ENCODE peak calls at places on chromosome 6, in six cellular contexts. N, L, V, A, G and C are unnamed samples.

GRCh38 chr6:30821862-30822784 is 62.2 kb upstream of the DDR1 start:
- DNase-seq in N (no peak), L (no peak), V (peak; percentile 75), A (no peak), G (peak; percentile 23), C (no peak)

GRCh38 chr6:28282923-28283322 is 1.6 kb downstream of the PGBD1 start:
- DNase-seq in N (no peak), L (no peak), V (no peak), A (no peak), G (no peak), C (no peak)

GRCh38 chr6:68160348-68160747 is 474.7 kb upstream of the ADGRB3 start:
- DNase-seq in N (no peak), L (no peak), V (no peak), A (no peak), G (no peak), C (no peak)

GRCh38 chr6:75775219-75775618 is 26.2 kb downstream of the MYO6 start:
- DNase-seq in N (no peak), L (no peak), V (no peak), A (no peak), G (no peak), C (no peak)

GRCh38 chr6:19697744-19698290 is 139.4 kb upstream of the ID4 start:
- DNase-seq in N (no peak), L (no peak), V (no peak), A (peak; percentile 87), G (no peak), C (no peak)

GRCh38 chr6:46491789-46492547 is 719 bp upstream of the RCAN2 start:
- DNase-seq in N (no peak), L (peak; percentile 84), V (peak; percentile 10), A (no peak), G (peak; percentile 65), C (no peak)

GRCh38 chr6:27414996-27415395 is 26.4 kb downstream of the ZNF391 start:
- DNase-seq in N (no peak), L (no peak), V (no peak), A (no peak), G (no peak), C (no peak)

GRCh38 chr6:127864701-127865100 is 36.2 kb downstream of the THEMIS start:
- DNase-seq in N (no peak), L (no peak), V (no peak), A (no peak), G (no peak), C (no peak)

GRCh38 chr6:168232046-168232445 is 87.5 kb downstream of the DACT2 start:
- DNase-seq in N (no peak), L (no peak), V (no peak), A (no peak), G (no peak), C (no peak)

GRCh38 chr6:43766964-43767461 is 3.0 kb upstream of the VEGFA start:
- DNase-seq in N (no peak), L (no peak), V (no peak), A (no peak), G (peak; percentile 28), C (no peak)

GRCh38 chr6:13395272-13396237 is 67.2 kb upstream of the TBC1D7 start:
- DNase-seq in N (no peak), L (peak; percentile 79), V (peak; percentile 100), A (peak; percentile 64), G (peak; percentile 88), C (peak; percentile 58)

GRCh38 chr6:26311385-26312095 is 53.5 kb upstream of the BTN3A2 start:
- DNase-seq in N (no peak), L (no peak), V (peak; percentile 81), A (no peak), G (peak; percentile 47), C (no peak)

GRCh38 chr6:484086-484728 is 92.7 kb downstream of the IRF4 start:
- DNase-seq in N (no peak), L (no peak), V (no peak), A (no peak), G (no peak), C (no peak)

GRCh38 chr6:110414669-110415296 is 592 bp downstream of the DDO start:
- DNase-seq in N (no peak), L (no peak), V (no peak), A (no peak), G (no peak), C (no peak)

GRCh38 chr6:163583558-163583957 is 169.0 kb downstream of the QKI start:
- DNase-seq in N (no peak), L (no peak), V (no peak), A (no peak), G (no peak), C (no peak)

GRCh38 chr6:151647871-151648639 is 154.2 kb downstream of the CCDC170 start:
- DNase-seq in N (no peak), L (no peak), V (peak; percentile 11), A (no peak), G (no peak), C (no peak)

GRCh38 chr6:106830930-106831329 is 143.6 kb downstream of the CD24 start:
- DNase-seq in N (no peak), L (no peak), V (no peak), A (no peak), G (no peak), C (no peak)

GRCh38 chr6:138970856-138971425 is 17.1 kb downstream of the REPS1 start:
- DNase-seq in N (no peak), L (no peak), V (peak; percentile 85), A (peak; percentile 52), G (no peak), C (peak; percentile 15)

GRCh38 chr6:13892007-13892640 is 32.6 kb upstream of the RNF182 start:
- DNase-seq in N (no peak), L (no peak), V (no peak), A (no peak), G (no peak), C (no peak)

GRCh38 chr6:109187399-109188114 is 92.2 kb downstream of the CEP57L1 start:
- DNase-seq in N (no peak), L (peak; percentile 70), V (peak; percentile 44), A (peak; percentile 12), G (peak; percentile 68), C (no peak)

GRCh38 chr6:835476-836160 is 142.7 kb upstream of the EXOC2 start:
- DNase-seq in N (no peak), L (no peak), V (no peak), A (no peak), G (no peak), C (no peak)

GRCh38 chr6:25270559-25270958 is 8.6 kb upstream of the CARMIL1 start:
- DNase-seq in N (no peak), L (no peak), V (no peak), A (no peak), G (no peak), C (no peak)

GRCh38 chr6:16832721-16833120 is 71.5 kb upstream of the ATXN1 start:
- DNase-seq in N (no peak), L (no peak), V (no peak), A (no peak), G (no peak), C (no peak)

GRCh38 chr6:16839780-16840179 is 78.5 kb upstream of the ATXN1 start:
- DNase-seq in N (no peak), L (no peak), V (no peak), A (no peak), G (no peak), C (no peak)

GRCh38 chr6:16840291-16840690 is 79.0 kb upstream of the ATXN1 start:
- DNase-seq in N (no peak), L (no peak), V (no peak), A (no peak), G (no peak), C (no peak)

GRCh38 chr6:16837217-16837972 is 76.1 kb upstream of the ATXN1 start:
- DNase-seq in N (no peak), L (no peak), V (no peak), A (no peak), G (no peak), C (no peak)

GRCh38 chr6:16836186-16836981 is 75.1 kb upstream of the ATXN1 start:
- DNase-seq in N (no peak), L (no peak), V (no peak), A (no peak), G (no peak), C (no peak)
- H3K4me3 ChIP-seq in N (no peak overlapping the region), L (no peak overlapping the region), V (no peak overlapping the region), A (no peak overlapping the region), G (no peak overlapping the region), C (peak overlapping the region; percentile 60)

DNA sequence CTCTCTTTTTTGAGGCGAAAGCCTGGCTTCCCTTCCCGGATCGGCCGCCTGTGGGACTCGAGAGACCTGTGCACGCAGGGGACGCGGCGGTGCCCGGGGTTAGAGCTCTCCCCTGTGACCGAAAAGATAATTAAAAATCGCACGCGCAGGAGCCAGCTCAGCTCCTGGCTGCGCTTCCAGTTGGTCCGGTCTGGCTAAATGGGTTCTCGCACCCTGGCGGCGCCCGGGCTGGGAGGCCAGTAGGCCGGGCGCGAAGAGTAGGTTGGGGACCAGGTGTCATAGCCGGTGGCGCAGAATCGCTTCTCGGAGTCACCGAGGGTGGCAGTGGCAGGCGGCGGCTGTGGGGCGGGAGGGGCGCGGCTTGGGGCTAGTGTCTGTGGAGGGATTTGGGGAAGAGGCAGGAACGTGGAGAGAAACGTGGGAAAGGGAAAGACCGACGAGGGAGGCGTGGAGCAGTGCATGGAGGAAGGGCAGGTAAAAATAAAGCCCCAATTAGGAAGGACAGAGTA is 41.9 kb upstream of the SUPT3H start:
- DNase-seq in N (peak; percentile 16), L (peak; percentile 80), V (peak; percentile 22), A (no peak), G (peak; percentile 41), C (no peak)
- TF ChIP-seq CTCF in N (peak; percentile 17), L (no peak), V (peak; percentile 20), A (no peak), G (no peak), C (no peak)

DNA sequence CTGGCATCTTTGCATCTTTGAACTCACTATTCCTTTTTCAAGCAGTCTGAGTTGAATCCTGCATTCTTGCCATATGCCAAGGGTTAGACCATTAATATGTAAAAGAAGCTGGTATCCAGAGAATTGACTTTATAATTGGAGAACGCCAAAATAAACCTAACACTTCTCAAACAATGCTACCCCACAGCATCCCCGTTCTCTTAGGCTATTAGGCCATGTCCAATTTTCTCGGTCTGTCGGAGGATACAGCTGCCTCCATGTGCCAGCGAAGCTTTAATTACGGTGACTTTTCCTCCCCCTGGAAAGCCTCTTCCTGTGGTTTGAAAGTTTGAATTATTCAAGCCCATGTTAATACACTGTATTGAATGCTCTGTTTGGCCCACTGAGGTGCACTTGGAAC is 60.6 kb downstream of the HS3ST5 start:
- DNase-seq in N (no peak), L (no peak), V (no peak), A (peak; percentile 9), G (no peak), C (no peak)
- H3K4me3 ChIP-seq in N (no peak overlapping the region), L (no peak overlapping the region), V (no peak overlapping the region), A (no peak overlapping the region), G (no peak overlapping the region), C (no peak overlapping the region)

DNA sequence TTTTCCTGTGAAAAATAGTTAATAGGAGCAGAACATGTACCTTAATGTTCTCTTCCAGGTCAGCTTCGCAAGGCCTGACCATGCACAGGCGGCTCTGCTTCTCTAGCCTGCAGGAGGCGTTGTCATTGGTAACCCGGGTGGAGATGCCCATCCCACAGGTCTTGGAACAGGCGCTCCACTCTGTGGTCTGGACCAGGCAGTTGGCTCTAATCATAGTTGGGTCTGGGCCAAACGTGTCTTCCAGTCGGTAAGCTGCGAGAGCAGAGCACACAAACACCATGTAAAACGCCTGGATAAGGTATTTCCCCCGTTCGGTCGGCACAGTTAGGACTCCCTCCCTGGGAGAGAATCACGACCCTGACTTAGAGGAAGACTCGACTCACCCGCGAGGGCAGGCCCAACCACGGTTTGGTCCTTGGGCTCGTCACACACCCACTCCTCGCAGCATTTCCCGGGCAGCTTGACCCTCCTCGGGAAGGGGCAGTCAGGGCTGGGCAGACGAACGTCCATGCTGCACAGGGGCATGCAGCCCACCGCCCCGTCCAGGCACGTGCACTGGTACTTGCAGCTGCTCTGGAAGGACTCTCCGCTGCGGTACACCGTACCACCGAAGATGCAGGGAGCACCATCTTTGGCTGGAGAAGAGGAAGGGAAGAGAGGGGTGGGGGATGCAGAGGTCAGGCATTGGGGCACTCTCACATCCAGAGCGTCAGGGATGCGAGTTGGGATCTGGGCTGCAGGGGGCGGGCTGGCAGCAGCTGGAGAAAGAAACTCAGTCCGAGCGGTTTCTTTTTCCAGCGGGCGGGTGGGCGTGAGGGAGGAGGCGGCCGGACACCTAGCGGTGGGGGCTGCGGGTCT is 1.0 kb downstream of the CCN2 start:
- DNase-seq in N (peak; percentile 7), L (peak; percentile 82), V (peak; percentile 55), A (peak; percentile 87), G (peak; percentile 86), C (peak; percentile 27)
- TF ChIP-seq CTCF in N (peak; percentile 43), L (peak; percentile 9), V (peak; percentile 37), A (peak; percentile 47), G (peak; percentile 32), C (peak; percentile 51)